ENCODE peak calls at places on chromosome 6, in ten cellular contexts. One of them, this sample, is unnamed.

GRCh38 chr6:13304101-13304500 is 24.2 kb downstream of the TBC1D7 start:
- DNase-seq in sigmoid colon: no peak
- DNase-seq in uterus: no peak
- DNase-seq in IMR-90: no peak
- DNase-seq in tibial nerve: no peak
- DNase-seq in breast epithelium: no peak
- DNase-seq in Peyer's patch: no peak
- DNase-seq in A549: no peak
- DNase-seq in right lobe of liver: no peak
- DNase-seq in HCT116: no peak
- DNase-seq in this sample: no peak

GRCh38 chr6:160226118-160226541 is 32.5 kb downstream of the SLC22A2 start:
- DNase-seq in sigmoid colon: no peak
- DNase-seq in uterus: no peak
- DNase-seq in IMR-90: no peak
- DNase-seq in tibial nerve: no peak
- DNase-seq in breast epithelium: no peak
- DNase-seq in Peyer's patch: no peak
- DNase-seq in A549: no peak
- DNase-seq in right lobe of liver: no peak
- DNase-seq in HCT116: no peak
- DNase-seq in this sample: no peak

GRCh38 chr6:13535306-13535705 is 39.1 kb upstream of the SIRT5 start:
- DNase-seq in sigmoid colon: no peak
- DNase-seq in uterus: no peak
- DNase-seq in IMR-90: no peak
- DNase-seq in tibial nerve: no peak
- DNase-seq in breast epithelium: no peak
- DNase-seq in Peyer's patch: no peak
- DNase-seq in A549: no peak
- DNase-seq in right lobe of liver: no peak
- DNase-seq in HCT116: no peak
- DNase-seq in this sample: no peak

GRCh38 chr6:157911278-157911677 is 70.4 kb upstream of the SYNJ2 start:
- DNase-seq in sigmoid colon: no peak
- DNase-seq in uterus: no peak
- DNase-seq in IMR-90: no peak
- DNase-seq in tibial nerve: no peak
- DNase-seq in breast epithelium: no peak
- DNase-seq in Peyer's patch: no peak
- DNase-seq in A549: no peak
- DNase-seq in right lobe of liver: no peak
- DNase-seq in HCT116: no peak
- DNase-seq in this sample: no peak

GRCh38 chr6:498795-499231 is 107.3 kb downstream of the IRF4 start:
- DNase-seq in sigmoid colon: no peak
- DNase-seq in uterus: no peak
- DNase-seq in IMR-90: peak
- DNase-seq in tibial nerve: no peak
- DNase-seq in breast epithelium: no peak
- DNase-seq in Peyer's patch: no peak
- DNase-seq in A549: no peak
- DNase-seq in right lobe of liver: no peak
- DNase-seq in HCT116: no peak
- DNase-seq in this sample: no peak

GRCh38 chr6:108942556-108943492 is 94.6 kb downstream of the ARMC2 start:
- DNase-seq in sigmoid colon: no peak
- DNase-seq in uterus: no peak
- DNase-seq in IMR-90: no peak
- DNase-seq in tibial nerve: no peak
- DNase-seq in breast epithelium: no peak
- DNase-seq in Peyer's patch: no peak
- DNase-seq in A549: no peak
- DNase-seq in right lobe of liver: no peak
- DNase-seq in HCT116: no peak
- DNase-seq in this sample: no peak

GRCh38 chr6:63347599-63347998 is 27.8 kb upstream of the LGSN start:
- DNase-seq in sigmoid colon: no peak
- DNase-seq in uterus: no peak
- DNase-seq in IMR-90: peak
- DNase-seq in tibial nerve: no peak
- DNase-seq in breast epithelium: no peak
- DNase-seq in Peyer's patch: no peak
- DNase-seq in A549: peak
- DNase-seq in right lobe of liver: no peak
- DNase-seq in HCT116: peak
- DNase-seq in this sample: no peak

GRCh38 chr6:5094327-5094726 is 9.2 kb downstream of the PPP1R3G start:
- DNase-seq in sigmoid colon: no peak
- DNase-seq in uterus: no peak
- DNase-seq in IMR-90: peak
- DNase-seq in tibial nerve: no peak
- DNase-seq in breast epithelium: no peak
- DNase-seq in Peyer's patch: no peak
- DNase-seq in A549: no peak
- DNase-seq in right lobe of liver: no peak
- DNase-seq in HCT116: no peak
- DNase-seq in this sample: no peak

DNA sequence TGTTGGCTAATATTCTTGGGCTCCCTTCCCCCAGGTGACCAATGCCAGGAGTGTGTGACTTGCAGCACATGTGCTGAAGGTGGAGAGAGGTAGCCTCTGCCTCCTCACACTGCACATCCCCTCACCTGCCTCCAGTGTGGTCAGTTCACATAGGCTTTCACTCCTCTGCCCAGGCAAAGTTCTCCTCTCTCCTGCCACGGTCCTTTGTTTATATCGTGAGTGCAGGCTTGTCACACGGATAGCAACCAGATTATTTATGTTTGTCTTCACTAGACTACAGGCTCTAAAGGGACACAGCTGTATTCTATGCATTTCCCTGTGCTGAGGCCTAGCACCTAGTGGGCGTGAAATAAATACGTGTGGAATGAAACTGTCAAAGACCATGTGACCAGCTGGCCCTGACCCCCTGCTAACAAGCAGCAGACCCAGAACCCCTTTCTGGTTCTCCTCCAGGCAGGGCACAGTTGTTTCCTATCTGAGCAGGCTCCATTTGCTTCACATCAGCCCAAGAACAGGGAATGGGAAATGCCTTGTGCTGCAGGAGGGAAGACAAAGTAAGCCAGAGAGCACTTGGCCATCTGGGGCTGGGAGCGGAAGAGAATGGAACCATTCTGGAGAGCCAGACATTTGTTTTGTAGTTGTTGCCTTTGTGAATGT is 42.3 kb downstream of the UNC5CL start:
- DNase-seq in sigmoid colon: no peak
- DNase-seq in uterus: no peak
- DNase-seq in IMR-90: peak
- DNase-seq in tibial nerve: no peak
- DNase-seq in breast epithelium: no peak
- DNase-seq in Peyer's patch: no peak
- DNase-seq in A549: peak
- DNase-seq in right lobe of liver: no peak
- DNase-seq in HCT116: no peak
- DNase-seq in this sample: no peak
- H3K27ac ChIP-seq in sigmoid colon: peak
- H3K27ac ChIP-seq in uterus: peak
- H3K27ac ChIP-seq in IMR-90: peak
- H3K27ac ChIP-seq in tibial nerve: no peak
- H3K27ac ChIP-seq in breast epithelium: peak
- H3K27ac ChIP-seq in Peyer's patch: no peak
- H3K27ac ChIP-seq in A549: peak
- H3K27ac ChIP-seq in right lobe of liver: peak
- H3K27ac ChIP-seq in HCT116: peak
- H3K27ac ChIP-seq in this sample: no peak

GRCh38 chr6:163711071-163711470 is 296.6 kb downstream of the QKI start:
- DNase-seq in sigmoid colon: no peak
- DNase-seq in uterus: no peak
- DNase-seq in IMR-90: no peak
- DNase-seq in tibial nerve: no peak
- DNase-seq in breast epithelium: no peak
- DNase-seq in Peyer's patch: no peak
- DNase-seq in A549: no peak
- DNase-seq in right lobe of liver: no peak
- DNase-seq in HCT116: no peak
- DNase-seq in this sample: no peak

GRCh38 chr6:163712981-163713380 is 298.5 kb downstream of the QKI start:
- DNase-seq in sigmoid colon: no peak
- DNase-seq in uterus: no peak
- DNase-seq in IMR-90: no peak
- DNase-seq in tibial nerve: no peak
- DNase-seq in breast epithelium: no peak
- DNase-seq in Peyer's patch: no peak
- DNase-seq in A549: no peak
- DNase-seq in right lobe of liver: no peak
- DNase-seq in HCT116: no peak
- DNase-seq in this sample: no peak

GRCh38 chr6:163710552-163710951 is 296.0 kb downstream of the QKI start:
- DNase-seq in sigmoid colon: no peak
- DNase-seq in uterus: no peak
- DNase-seq in IMR-90: no peak
- DNase-seq in tibial nerve: no peak
- DNase-seq in breast epithelium: no peak
- DNase-seq in Peyer's patch: no peak
- DNase-seq in A549: no peak
- DNase-seq in right lobe of liver: no peak
- DNase-seq in HCT116: no peak
- DNase-seq in this sample: no peak

GRCh38 chr6:163712569-163712966 is 298.1 kb downstream of the QKI start:
- DNase-seq in sigmoid colon: no peak
- DNase-seq in uterus: no peak
- DNase-seq in IMR-90: no peak
- DNase-seq in tibial nerve: no peak
- DNase-seq in breast epithelium: no peak
- DNase-seq in Peyer's patch: no peak
- DNase-seq in A549: no peak
- DNase-seq in right lobe of liver: no peak
- DNase-seq in HCT116: no peak
- DNase-seq in this sample: no peak

GRCh38 chr6:163711615-163712568 is 297.4 kb downstream of the QKI start:
- DNase-seq in sigmoid colon: peak
- DNase-seq in uterus: peak
- DNase-seq in IMR-90: no peak
- DNase-seq in tibial nerve: peak
- DNase-seq in breast epithelium: no peak
- DNase-seq in Peyer's patch: no peak
- DNase-seq in A549: no peak
- DNase-seq in right lobe of liver: no peak
- DNase-seq in HCT116: no peak
- DNase-seq in this sample: peak
- TF ChIP-seq CTCF in sigmoid colon: no peak
- TF ChIP-seq CTCF in uterus: no peak
- TF ChIP-seq CTCF in IMR-90: no peak
- TF ChIP-seq CTCF in tibial nerve: peak
- TF ChIP-seq CTCF in breast epithelium: no peak
- TF ChIP-seq CTCF in Peyer's patch: no peak
- TF ChIP-seq CTCF in A549: no peak
- TF ChIP-seq CTCF in right lobe of liver: no peak
- TF ChIP-seq CTCF in HCT116: peak
- TF ChIP-seq CTCF in this sample: no peak

DNA sequence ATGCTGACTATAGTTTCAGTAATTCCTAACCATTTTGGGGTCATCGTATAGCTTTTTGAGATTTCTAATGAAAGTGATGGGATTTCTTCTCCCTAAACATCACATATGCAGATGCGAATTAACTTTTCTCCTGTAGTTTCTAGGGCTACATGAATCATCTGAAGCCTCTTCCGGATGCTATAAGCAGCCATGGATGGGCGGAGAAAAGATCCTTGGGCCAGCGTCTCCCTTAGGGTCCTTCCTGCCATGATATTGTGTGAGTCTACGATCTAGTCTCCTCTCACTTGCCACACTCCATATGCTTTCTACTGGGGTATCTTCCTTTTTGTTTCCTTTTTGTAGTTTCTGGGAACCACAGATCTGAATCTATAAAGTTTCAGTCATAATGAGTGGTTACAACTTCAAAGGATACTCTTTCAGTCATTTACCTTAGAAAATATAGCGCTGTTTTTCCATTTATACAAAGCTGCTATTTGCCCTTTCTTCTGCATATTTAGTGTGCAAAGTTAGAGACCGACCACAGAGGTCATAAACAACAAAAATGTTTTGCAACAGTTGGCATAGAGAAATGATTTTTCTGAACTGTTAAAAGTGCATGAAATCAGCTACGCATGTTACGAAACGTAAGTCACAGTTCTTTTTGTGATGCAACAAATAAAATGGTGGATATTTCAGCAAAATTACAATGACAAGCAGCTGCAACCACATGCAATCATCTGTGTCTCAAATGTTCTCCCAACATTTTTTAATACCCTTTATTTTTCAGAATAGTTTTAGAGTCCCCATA is 396.2 kb upstream of the SLC35B3 start:
- DNase-seq in sigmoid colon: no peak
- DNase-seq in uterus: no peak
- DNase-seq in IMR-90: no peak
- DNase-seq in tibial nerve: no peak
- DNase-seq in breast epithelium: no peak
- DNase-seq in Peyer's patch: no peak
- DNase-seq in A549: no peak
- DNase-seq in right lobe of liver: no peak
- DNase-seq in HCT116: no peak
- DNase-seq in this sample: no peak
- TF ChIP-seq POLR2A in sigmoid colon: no peak
- TF ChIP-seq POLR2A in uterus: no peak
- TF ChIP-seq POLR2A in IMR-90: no peak
- TF ChIP-seq POLR2A in tibial nerve: no peak
- TF ChIP-seq POLR2A in breast epithelium: no peak
- TF ChIP-seq POLR2A in Peyer's patch: no peak
- TF ChIP-seq POLR2A in A549: no peak
- TF ChIP-seq POLR2A in right lobe of liver: no peak
- TF ChIP-seq POLR2A in HCT116: no peak
- TF ChIP-seq POLR2A in this sample: no peak

GRCh38 chr6:113671440-113671839 is 185.7 kb upstream of the MARCKS start:
- DNase-seq in sigmoid colon: no peak
- DNase-seq in uterus: no peak
- DNase-seq in IMR-90: peak
- DNase-seq in tibial nerve: no peak
- DNase-seq in breast epithelium: no peak
- DNase-seq in Peyer's patch: no peak
- DNase-seq in A549: peak
- DNase-seq in right lobe of liver: no peak
- DNase-seq in HCT116: no peak
- DNase-seq in this sample: no peak

GRCh38 chr6:113672691-113673149 is 184.4 kb upstream of the MARCKS start:
- DNase-seq in sigmoid colon: peak
- DNase-seq in uterus: peak
- DNase-seq in IMR-90: peak
- DNase-seq in tibial nerve: peak
- DNase-seq in breast epithelium: no peak
- DNase-seq in Peyer's patch: no peak
- DNase-seq in A549: no peak
- DNase-seq in right lobe of liver: peak
- DNase-seq in HCT116: no peak
- DNase-seq in this sample: peak

GRCh38 chr6:113674075-113674474 is 183.1 kb upstream of the MARCKS start:
- DNase-seq in sigmoid colon: no peak
- DNase-seq in uterus: no peak
- DNase-seq in IMR-90: no peak
- DNase-seq in tibial nerve: no peak
- DNase-seq in breast epithelium: no peak
- DNase-seq in Peyer's patch: no peak
- DNase-seq in A549: no peak
- DNase-seq in right lobe of liver: peak
- DNase-seq in HCT116: no peak
- DNase-seq in this sample: no peak

GRCh38 chr6:113668712-113669408 is 188.3 kb upstream of the MARCKS start:
- DNase-seq in sigmoid colon: no peak
- DNase-seq in uterus: no peak
- DNase-seq in IMR-90: no peak
- DNase-seq in tibial nerve: no peak
- DNase-seq in breast epithelium: no peak
- DNase-seq in Peyer's patch: no peak
- DNase-seq in A549: peak
- DNase-seq in right lobe of liver: no peak
- DNase-seq in HCT116: no peak
- DNase-seq in this sample: no peak

GRCh38 chr6:113669641-113670040 is 187.5 kb upstream of the MARCKS start:
- DNase-seq in sigmoid colon: no peak
- DNase-seq in uterus: no peak
- DNase-seq in IMR-90: no peak
- DNase-seq in tibial nerve: no peak
- DNase-seq in breast epithelium: no peak
- DNase-seq in Peyer's patch: no peak
- DNase-seq in A549: no peak
- DNase-seq in right lobe of liver: no peak
- DNase-seq in HCT116: no peak
- DNase-seq in this sample: no peak
- H3K27ac ChIP-seq in sigmoid colon: peak
- H3K27ac ChIP-seq in uterus: no peak
- H3K27ac ChIP-seq in IMR-90: no peak
- H3K27ac ChIP-seq in tibial nerve: no peak
- H3K27ac ChIP-seq in breast epithelium: no peak
- H3K27ac ChIP-seq in Peyer's patch: no peak
- H3K27ac ChIP-seq in A549: peak
- H3K27ac ChIP-seq in right lobe of liver: no peak
- H3K27ac ChIP-seq in HCT116: no peak
- H3K27ac ChIP-seq in this sample: no peak

This sample was measured in ovary.